ENCODE peak calls at places on chromosomes 5 and 9, in six cellular contexts. C is BE2C; P is HT1080; O is effector memory CD8-positive, alpha-beta T cell; V is HCT116; G is effector CD4-positive, alpha-beta T cell. F is an unnamed sample.

GRCh38 chr9:93132946-93133640 is 958 bp downstream of the NINJ1 start:
- DNase-seq in G (no peak), P (no peak), O (no peak), V (no peak), C (no peak), F (no peak)

GRCh38 chr5:7756453-7756852 is 94.5 kb downstream of the CFAP90 start:
- DNase-seq in C (no peak), P (no peak), V (no peak), G (no peak), O (no peak), F (no peak)

GRCh38 chr9:69143291-69143690 is 30.8 kb upstream of the TJP2 start:
- DNase-seq in O (no peak), G (no peak), P (peak; percentile 58), V (no peak), C (no peak), F (no peak)

GRCh38 chr5:39175273-39175955 is 43.9 kb downstream of the FYB1 start:
- DNase-seq in G (peak; percentile 29), V (no peak), O (no peak), C (no peak), P (no peak), F (no peak)

GRCh38 chr9:84207443-84208032 is 133.0 kb downstream of the SLC28A3 start:
- DNase-seq in V (no peak), O (no peak), C (no peak), G (no peak), P (no peak), F (no peak)

GRCh38 chr5:125257057-125257970 is 510.9 kb upstream of the ZNF608 start:
- DNase-seq in C (no peak), O (no peak), G (no peak), V (no peak), P (no peak), F (no peak)

GRCh38 chr9:93450817-93451761 is at the start of gene FAM120A:
- DNase-seq in O (peak; percentile 52), V (peak; percentile 15), G (peak; percentile 69), P (peak; percentile 54), C (peak; percentile 85), F (peak; percentile 79)

GRCh38 chr5:112293587-112293986 is 125.5 kb downstream of the EPB41L4A start:
- DNase-seq in O (no peak), V (no peak), G (no peak), C (no peak), P (no peak), F (no peak)

GRCh38 chr9:17063535-17064135 is 71.2 kb upstream of the CNTLN start:
- DNase-seq in O (no peak), V (peak; percentile 32), G (no peak), C (peak; percentile 59), P (peak; percentile 31), F (peak; percentile 52)

GRCh38 chr5:60649288-60649917 is 50.6 kb downstream of the DEPDC1B start:
- DNase-seq in O (no peak), G (no peak), V (peak; percentile 33), P (peak; percentile 20), C (peak; percentile 21), F (peak; percentile 52)

GRCh38 chr9:87711857-87712800 is 13.8 kb upstream of the CTSL start:
- DNase-seq in G (no peak), C (no peak), P (peak; percentile 61), O (no peak), V (no peak), F (peak; percentile 87)

GRCh38 chr5:146751781-146752401 is 126.7 kb downstream of the PPP2R2B start:
- DNase-seq in V (no peak), G (peak; percentile 9), C (no peak), P (no peak), O (peak; percentile 70), F (no peak)